ENCODE peak calls at places on chromosomes 2 and 18, in seven cellular contexts. Q, Y, N, V, H, J and Z are unnamed samples.

GRCh38 chr2:19559596-19560240 is 201.3 kb upstream of the OSR1 start:
- DNase-seq in J (no peak), V (no peak), N (no peak), Y (no peak), H (no peak), Q (no peak), Z (peak)

GRCh38 chr2:136058951-136059530 is 58.9 kb downstream of the CXCR4 start:
- DNase-seq in Q (no peak), H (no peak), V (no peak), J (no peak), Y (no peak), N (no peak), Z (peak)

GRCh38 chr2:114698504-114698903 is 256.1 kb downstream of the DPP10 start:
- DNase-seq in Y (no peak), H (no peak), N (no peak), V (no peak), J (no peak), Q (no peak), Z (no peak)

GRCh38 chr2:191870744-191871143 is 23.9 kb upstream of the CAVIN2 start:
- DNase-seq in Q (no peak), J (no peak), V (no peak), N (no peak), Y (no peak), H (no peak), Z (no peak)

GRCh38 chr2:151305129-151305691 is 15.7 kb upstream of the NMI start:
- DNase-seq in Q (no peak), N (no peak), J (no peak), H (no peak), V (no peak), Y (no peak), Z (no peak)

GRCh38 chr2:152106464-152106863 is 7.6 kb upstream of the CACNB4 start:
- DNase-seq in H (no peak), J (no peak), Y (no peak), Q (no peak), N (peak), V (no peak), Z (no peak)

GRCh38 chr2:94873362-94874276 is 2.4 kb downstream of the TEKT4 start:
- DNase-seq in J (no peak), V (no peak), Y (no peak), Q (no peak), H (no peak), N (no peak), Z (no peak)

GRCh38 chr2:233676046-233676445 is 4.3 kb downstream of the UGT1A9 start:
- DNase-seq in Q (no peak), H (no peak), V (no peak), Y (no peak), J (no peak), N (no peak), Z (no peak)

GRCh38 chr2:37579314-37579713 is 92.1 kb downstream of the CDC42EP3 start:
- DNase-seq in V (no peak), Q (no peak), Y (no peak), N (no peak), J (no peak), H (no peak), Z (no peak)

GRCh38 chr2:529425-529824 is 147.8 kb downstream of the TMEM18 start:
- DNase-seq in Q (peak), N (peak), H (peak), V (no peak), J (no peak), Y (no peak), Z (no peak)

GRCh38 chr2:150781142-150781541 is 293.7 kb upstream of the RND3 start:
- DNase-seq in H (no peak), J (no peak), V (no peak), N (no peak), Y (no peak), Q (no peak), Z (no peak)

GRCh38 chr2:8985561-8986326 is 17.7 kb downstream of the MBOAT2 start:
- DNase-seq in N (no peak), H (no peak), Q (peak), V (no peak), J (no peak), Y (peak), Z (no peak)

GRCh38 chr2:96872591-96873349 is 2.9 kb upstream of the SEMA4C start:
- DNase-seq in H (no peak), Y (no peak), J (no peak), Q (no peak), V (no peak), N (no peak), Z (no peak)

GRCh38 chr2:61471905-61472805 is 1.3 kb upstream of the USP34 start:
- DNase-seq in V (no peak), Q (peak), Y (peak), J (no peak), H (no peak), N (no peak), Z (peak)

GRCh38 chr2:201807452-201807980 is 1.2 kb downstream of the CDK15 start:
- DNase-seq in N (no peak), Q (peak), Y (no peak), V (no peak), H (peak), J (no peak), Z (no peak)

GRCh38 chr2:131657895-131658768 is 130.4 kb downstream of the CCDC74A start:
- DNase-seq in Q (no peak), H (no peak), Y (no peak), J (no peak), V (no peak), N (no peak), Z (no peak)

GRCh38 chr18:26650310-26651285 is 102.2 kb upstream of the KCTD1 start:
- DNase-seq in H (no peak), V (no peak), J (no peak), N (no peak), Y (no peak), Q (no peak), Z (no peak)

GRCh38 chr2:196274387-196274809 is 103.0 kb upstream of the STK17B start:
- DNase-seq in N (no peak), H (no peak), Y (peak), J (no peak), Q (peak), V (no peak), Z (peak)

GRCh38 chr18:10912790-10913560 is 236.4 kb downstream of the PIEZO2 start:
- DNase-seq in Q (peak), Y (no peak), N (no peak), H (no peak), J (no peak), V (no peak), Z (no peak)

GRCh38 chr2:205763708-205764501 is 81.6 kb downstream of the NRP2 start:
- DNase-seq in Q (peak), Y (peak), N (peak), H (peak), V (no peak), J (no peak), Z (no peak)

GRCh38 chr2:202307690-202308089 is 42.1 kb downstream of the NOP58 start:
- DNase-seq in J (no peak), H (peak), N (no peak), V (no peak), Y (no peak), Q (no peak), Z (no peak)

GRCh38 chr18:55264108-55264507 is 304.8 kb upstream of the CCDC68 start:
- DNase-seq in J (no peak), H (peak), Y (no peak), V (no peak), Q (no peak), N (peak), Z (peak)

GRCh38 chr2:28663359-28663758 is 88.3 kb upstream of the PPP1CB start:
- DNase-seq in Q (peak), N (no peak), H (no peak), J (no peak), Y (no peak), V (no peak), Z (no peak)

GRCh38 chr2:148234143-148234542 is 213.3 kb downstream of the MBD5 start:
- DNase-seq in J (no peak), N (no peak), Q (no peak), V (no peak), H (no peak), Y (no peak), Z (no peak)

GRCh38 chr18:28905509-28905908 is 728.6 kb upstream of the CDH2 start:
- DNase-seq in N (peak), H (no peak), J (no peak), V (no peak), Y (no peak), Q (peak), Z (no peak)

GRCh38 chr2:38750793-38751042 is 443 bp downstream of the SRSF7 start:
- DNase-seq in Y (no peak), J (no peak), V (peak), N (no peak), Q (peak), H (peak), Z (peak)

GRCh38 chr18:71902482-71902881 is 641.7 kb downstream of the CBLN2 start:
- DNase-seq in Q (no peak), H (no peak), N (no peak), Y (no peak), J (no peak), V (no peak), Z (no peak)